ENCODE peak calls at places on chromosomes 3 and 15, in five cellular contexts. One of them, this sample, is unnamed.

GRCh38 chr3:141279074-141279945 is 47.7 kb downstream of the PXYLP1 start:
- DNase-seq in neural progenitor cell: peak
- DNase-seq in kidney epithelial cell: no peak
- DNase-seq in AG09309: no peak
- DNase-seq in cardiac fibroblast: peak
- DNase-seq in this sample: no peak

GRCh38 chr15:43253431-43254403 is 13.0 kb downstream of the TGM5 start:
- DNase-seq in kidney epithelial cell: peak
- DNase-seq in neural progenitor cell: no peak
- DNase-seq in AG09309: no peak
- DNase-seq in cardiac fibroblast: peak
- DNase-seq in this sample: no peak

GRCh38 chr15:45399381-45400212 is 21.3 kb upstream of the GATM start:
- DNase-seq in cardiac fibroblast: peak
- DNase-seq in kidney epithelial cell: peak
- DNase-seq in neural progenitor cell: peak
- DNase-seq in AG09309: peak
- DNase-seq in this sample: no peak

GRCh38 chr15:79981861-79982455 is 11.0 kb upstream of the BCL2A1 start:
- DNase-seq in cardiac fibroblast: no peak
- DNase-seq in AG09309: no peak
- DNase-seq in kidney epithelial cell: no peak
- DNase-seq in neural progenitor cell: no peak
- DNase-seq in this sample: no peak

GRCh38 chr3:8318002-8318649 is 183.5 kb upstream of the LMCD1 start:
- DNase-seq in cardiac fibroblast: peak
- DNase-seq in kidney epithelial cell: peak
- DNase-seq in neural progenitor cell: no peak
- DNase-seq in AG09309: peak
- DNase-seq in this sample: no peak

GRCh38 chr3:194148383-194148782 is 12.4 kb downstream of the HES1 start:
- DNase-seq in neural progenitor cell: no peak
- DNase-seq in kidney epithelial cell: no peak
- DNase-seq in AG09309: no peak
- DNase-seq in cardiac fibroblast: peak
- DNase-seq in this sample: no peak

GRCh38 chr3:108381531-108381930 is 85.2 kb downstream of the HHLA2 start:
- DNase-seq in kidney epithelial cell: no peak
- DNase-seq in AG09309: no peak
- DNase-seq in neural progenitor cell: no peak
- DNase-seq in cardiac fibroblast: no peak
- DNase-seq in this sample: no peak

GRCh38 chr3:97823081-97823480 is 1.3 kb downstream of the CRYBG3 start:
- DNase-seq in cardiac fibroblast: peak
- DNase-seq in neural progenitor cell: no peak
- DNase-seq in kidney epithelial cell: no peak
- DNase-seq in AG09309: no peak
- DNase-seq in this sample: no peak

GRCh38 chr3:39278616-39278935 is 1.3 kb downstream of the CX3CR1 start:
- DNase-seq in neural progenitor cell: no peak
- DNase-seq in cardiac fibroblast: no peak
- DNase-seq in kidney epithelial cell: no peak
- DNase-seq in AG09309: peak
- DNase-seq in this sample: no peak

GRCh38 chr15:67550522-67550921 is 8.0 kb downstream of the MAP2K5 start:
- DNase-seq in kidney epithelial cell: no peak
- DNase-seq in AG09309: no peak
- DNase-seq in cardiac fibroblast: peak
- DNase-seq in neural progenitor cell: no peak
- DNase-seq in this sample: no peak

GRCh38 chr3:196992461-196993065 is 23.9 kb upstream of the PIGZ start:
- DNase-seq in neural progenitor cell: no peak
- DNase-seq in kidney epithelial cell: no peak
- DNase-seq in AG09309: no peak
- DNase-seq in cardiac fibroblast: no peak
- DNase-seq in this sample: no peak

GRCh38 chr3:33334364-33334763 is 57.1 kb downstream of the FBXL2 start:
- DNase-seq in cardiac fibroblast: no peak
- DNase-seq in kidney epithelial cell: no peak
- DNase-seq in neural progenitor cell: no peak
- DNase-seq in AG09309: no peak
- DNase-seq in this sample: no peak

GRCh38 chr15:40511093-40511471 is 40.3 kb downstream of the CHST14 start:
- DNase-seq in neural progenitor cell: no peak
- DNase-seq in cardiac fibroblast: no peak
- DNase-seq in kidney epithelial cell: no peak
- DNase-seq in AG09309: no peak
- DNase-seq in this sample: no peak

GRCh38 chr3:17040322-17040721 is 155.6 kb downstream of the PLCL2 start:
- DNase-seq in neural progenitor cell: no peak
- DNase-seq in AG09309: no peak
- DNase-seq in cardiac fibroblast: no peak
- DNase-seq in kidney epithelial cell: no peak
- DNase-seq in this sample: no peak

GRCh38 chr15:71145648-71146047 is 30.4 kb downstream of the THSD4 start:
- DNase-seq in AG09309: no peak
- DNase-seq in neural progenitor cell: no peak
- DNase-seq in cardiac fibroblast: no peak
- DNase-seq in kidney epithelial cell: no peak
- DNase-seq in this sample: no peak

GRCh38 chr3:126439968-126440708 is 35.6 kb downstream of the ZXDC start:
- DNase-seq in cardiac fibroblast: no peak
- DNase-seq in AG09309: no peak
- DNase-seq in kidney epithelial cell: no peak
- DNase-seq in neural progenitor cell: peak
- DNase-seq in this sample: no peak

GRCh38 chr3:169790687-169791429 is 17.7 kb downstream of the MYNN start:
- DNase-seq in kidney epithelial cell: no peak
- DNase-seq in cardiac fibroblast: peak
- DNase-seq in AG09309: no peak
- DNase-seq in neural progenitor cell: no peak
- DNase-seq in this sample: no peak

GRCh38 chr3:169966951-169967915 is 626 bp downstream of the SEC62 start:
- DNase-seq in cardiac fibroblast: peak
- DNase-seq in AG09309: no peak
- DNase-seq in neural progenitor cell: peak
- DNase-seq in kidney epithelial cell: no peak
- DNase-seq in this sample: no peak

DNA sequence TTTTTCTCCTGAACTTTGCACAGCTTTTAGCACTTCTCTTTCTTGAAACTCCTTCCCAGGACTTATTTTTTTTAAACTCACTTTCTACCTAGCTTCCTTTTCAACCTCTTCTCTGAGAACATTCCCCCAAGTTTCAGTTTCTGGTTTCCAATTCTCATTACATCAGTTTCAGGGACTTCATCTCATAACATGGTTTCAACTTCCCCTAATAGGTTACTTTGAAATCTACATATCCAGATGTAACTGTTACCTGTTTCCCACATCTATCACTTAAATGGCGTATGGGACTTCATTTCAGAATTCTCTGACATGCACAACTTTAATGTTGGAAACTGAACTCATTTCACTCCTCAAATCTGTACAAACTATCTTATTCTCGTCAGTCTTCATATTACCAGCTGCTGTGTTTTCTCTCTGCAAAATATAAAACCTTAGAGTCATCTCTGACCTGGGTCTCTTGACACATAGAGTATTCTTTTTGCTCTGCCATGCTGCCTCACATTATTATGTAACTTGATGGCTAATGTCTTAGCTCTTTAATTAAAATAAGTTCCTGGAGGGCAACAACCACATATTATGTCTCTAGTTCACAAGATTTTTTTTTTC is 58.4 kb downstream of the NME9 start:
- DNase-seq in AG09309: no peak
- DNase-seq in neural progenitor cell: no peak
- DNase-seq in cardiac fibroblast: no peak
- DNase-seq in kidney epithelial cell: no peak
- DNase-seq in this sample: no peak
- H3K4me3 ChIP-seq in AG09309: no peak
- H3K4me3 ChIP-seq in neural progenitor cell: no peak
- H3K4me3 ChIP-seq in cardiac fibroblast: no peak
- H3K4me3 ChIP-seq in kidney epithelial cell: no peak
- H3K4me3 ChIP-seq in this sample: no peak

GRCh38 chr15:92693922-92694331 is 38.4 kb upstream of the FAM174B start:
- DNase-seq in cardiac fibroblast: peak
- DNase-seq in AG09309: no peak
- DNase-seq in kidney epithelial cell: no peak
- DNase-seq in neural progenitor cell: peak
- DNase-seq in this sample: no peak
- TF ChIP-seq CTCF in cardiac fibroblast: peak
- TF ChIP-seq CTCF in AG09309: peak
- TF ChIP-seq CTCF in kidney epithelial cell: peak
- TF ChIP-seq CTCF in neural progenitor cell: peak
- TF ChIP-seq CTCF in this sample: peak

GRCh38 chr3:71304684-71305083 is 278.8 kb downstream of the FOXP1 start:
- DNase-seq in kidney epithelial cell: no peak
- DNase-seq in cardiac fibroblast: peak
- DNase-seq in AG09309: no peak
- DNase-seq in neural progenitor cell: no peak
- DNase-seq in this sample: no peak
- H3K4me3 ChIP-seq in kidney epithelial cell: peak
- H3K4me3 ChIP-seq in cardiac fibroblast: no peak
- H3K4me3 ChIP-seq in AG09309: no peak
- H3K4me3 ChIP-seq in neural progenitor cell: peak
- H3K4me3 ChIP-seq in this sample: no peak

GRCh38 chr3:72299321-72299802 is 514.4 kb upstream of the PROK2 start:
- DNase-seq in AG09309: no peak
- DNase-seq in cardiac fibroblast: peak
- DNase-seq in neural progenitor cell: no peak
- DNase-seq in kidney epithelial cell: no peak
- DNase-seq in this sample: no peak
- TF ChIP-seq CTCF in AG09309: no peak
- TF ChIP-seq CTCF in cardiac fibroblast: no peak
- TF ChIP-seq CTCF in neural progenitor cell: no peak
- TF ChIP-seq CTCF in kidney epithelial cell: no peak
- TF ChIP-seq CTCF in this sample: no peak

This sample was measured in LNCaP clone FGC.